ENCODE peak calls at places on chromosomes 1 and 21, in nine cellular contexts. V is GM23338, T is A549, W is HCT116, I is K562, E is Panc1, K is HL-60, F is HepG2, R is SK-N-SH. D is an unnamed sample.

GRCh38 chr1:25502957-25503356 is 40.4 kb upstream of the LDLRAP1 start:
- DNase-seq in V (no peak), T (no peak), R (no peak), F (no peak), K (no peak), W (no peak), E (no peak), I (no peak), D (no peak)

GRCh38 chr1:147771216-147772125 is 11.1 kb upstream of the GJA5 start:
- DNase-seq in K (no peak), F (no peak), E (no peak), V (no peak), R (no peak), W (no peak), T (no peak), I (no peak), D (no peak)

GRCh38 chr1:8699679-8700078 is 117.8 kb downstream of the RERE start:
- DNase-seq in F (no peak), R (no peak), W (no peak), I (no peak), E (no peak), K (no peak), V (no peak), T (no peak), D (no peak)

GRCh38 chr1:100445565-100445964 is 92.4 kb upstream of the GPR88 start:
- DNase-seq in I (no peak), W (no peak), K (no peak), E (no peak), V (no peak), T (no peak), R (no peak), F (no peak), D (no peak)

GRCh38 chr21:38263493-38263892 is 6.7 kb downstream of the KCNJ15 start:
- DNase-seq in W (no peak), E (no peak), V (no peak), K (no peak), R (no peak), F (no peak), T (no peak), I (no peak), D (no peak)

GRCh38 chr1:147892731-147893214 is 9.8 kb upstream of the GJA8 start:
- DNase-seq in R (peak), T (peak), I (peak), E (peak), K (peak), F (peak), V (peak), W (peak), D (no peak)

GRCh38 chr1:100265562-100265930 is 470 bp upstream of the RTCA start:
- DNase-seq in R (no peak), W (peak), F (peak), K (no peak), V (peak), T (no peak), I (peak), E (no peak), D (no peak)

GRCh38 chr1:197173571-197174482 is 27.4 kb upstream of the ASPM start:
- DNase-seq in T (no peak), W (no peak), F (peak), R (no peak), E (no peak), V (no peak), I (no peak), K (peak), D (no peak)

GRCh38 chr1:36520771-36521420 is 38.2 kb upstream of the CSF3R start:
- DNase-seq in V (no peak), R (no peak), T (no peak), W (no peak), F (no peak), K (no peak), I (no peak), E (no peak), D (no peak)

GRCh38 chr1:8866173-8866791 is 12.2 kb downstream of the ENO1 start:
- DNase-seq in F (no peak), E (no peak), W (no peak), V (no peak), I (no peak), T (no peak), R (no peak), K (no peak), D (no peak)

GRCh38 chr1:63575340-63575826 is 17.8 kb upstream of the PGM1 start:
- DNase-seq in F (no peak), W (peak), T (no peak), I (peak), K (no peak), V (peak), R (peak), E (peak), D (no peak)

GRCh38 chr1:19390166-19390850 is 78.2 kb downstream of the SLC66A1 start:
- DNase-seq in I (no peak), W (no peak), T (no peak), K (no peak), E (no peak), R (no peak), V (no peak), F (no peak), D (no peak)

GRCh38 chr1:169271094-169271493 is 96.5 kb downstream of the NME7 start:
- DNase-seq in F (no peak), R (no peak), V (peak), W (no peak), K (no peak), E (no peak), T (no peak), I (peak), D (no peak)

GRCh38 chr1:164961714-164962113 is 394.8 kb downstream of the LMX1A start:
- DNase-seq in V (no peak), I (no peak), T (no peak), F (no peak), W (no peak), R (no peak), E (no peak), K (no peak), D (no peak)

GRCh38 chr1:94926915-94927404 is at the start of gene CNN3:
- DNase-seq in R (peak), W (peak), K (no peak), V (peak), E (no peak), T (peak), I (peak), F (peak), D (peak)

GRCh38 chr1:152013664-152014237 is 20.1 kb upstream of the S100A10 start:
- DNase-seq in I (peak), V (peak), T (no peak), K (peak), E (no peak), F (no peak), W (no peak), R (no peak), D (no peak)

GRCh38 chr1:106526650-106527049 is 529.8 kb upstream of the PRMT6 start:
- DNase-seq in R (no peak), I (no peak), E (no peak), V (no peak), F (no peak), W (no peak), T (no peak), K (no peak), D (no peak)

GRCh38 chr1:221723018-221723917 is 18.6 kb downstream of the DUSP10 start:
- DNase-seq in F (no peak), K (no peak), E (no peak), R (no peak), W (no peak), T (no peak), V (no peak), I (peak), D (no peak)

GRCh38 chr1:244296447-244296846 is 155.3 kb downstream of the ADSS2 start:
- DNase-seq in V (no peak), F (no peak), W (no peak), T (no peak), K (no peak), E (no peak), I (peak), R (no peak), D (no peak)

GRCh38 chr21:44582055-44582454 is 1.7 kb upstream of the KRTAP10-5 start:
- DNase-seq in E (no peak), R (no peak), W (no peak), F (no peak), K (no peak), I (peak), V (no peak), T (no peak), D (no peak)

GRCh38 chr21:27450216-27450615 is 483.3 kb upstream of the ADAMTS5 start:
- DNase-seq in V (no peak), W (no peak), T (no peak), F (no peak), K (no peak), R (no peak), E (no peak), I (no peak), D (no peak)

GRCh38 chr1:153679337-153680119 is 1.0 kb downstream of the NPR1 start:
- DNase-seq in I (no peak), W (no peak), K (no peak), E (no peak), T (no peak), V (peak), R (peak), F (no peak), D (no peak)

GRCh38 chr1:109691762-109692161 is 4.1 kb downstream of the GSTM1 start:
- DNase-seq in W (no peak), T (no peak), I (no peak), K (no peak), E (no peak), V (no peak), R (no peak), F (no peak), D (no peak)

GRCh38 chr21:35990609-35991008 is 69.7 kb downstream of the SETD4 start:
- DNase-seq in V (no peak), K (no peak), I (no peak), T (no peak), W (no peak), F (no peak), E (no peak), R (no peak), D (no peak)

GRCh38 chr1:170670751-170671628 is 7.1 kb downstream of the PRRX1 start:
- DNase-seq in I (peak), R (peak), T (no peak), V (peak), K (no peak), W (no peak), F (no peak), E (no peak), D (no peak)

GRCh38 chr1:70458120-70458519 is 47.1 kb downstream of the CTH start:
- DNase-seq in K (peak), T (no peak), I (peak), V (no peak), R (no peak), F (no peak), E (no peak), W (no peak), D (no peak)

GRCh38 chr1:220828211-220828553 is 41.5 kb downstream of the MTARC1 start:
- DNase-seq in W (no peak), E (no peak), K (no peak), T (no peak), F (peak), V (no peak), R (no peak), I (no peak), D (no peak)

GRCh38 chr1:155392898-155393411 is 72.3 kb downstream of the RUSC1 start:
- DNase-seq in R (no peak), E (no peak), K (no peak), I (no peak), F (no peak), W (no peak), V (no peak), T (no peak), D (no peak)

GRCh38 chr1:246418565-246419312 is 88.3 kb downstream of the SMYD3 start:
- DNase-seq in V (no peak), F (no peak), T (no peak), R (no peak), W (no peak), K (no peak), I (no peak), E (no peak), D (no peak)

GRCh38 chr1:13593511-13594131 is 10.0 kb downstream of the PDPN start:
- DNase-seq in K (no peak), E (no peak), T (no peak), W (no peak), R (no peak), V (peak), F (no peak), I (no peak), D (no peak)

GRCh38 chr1:61426254-61426653 is 298.7 kb downstream of the TM2D1 start:
- DNase-seq in E (no peak), T (no peak), R (no peak), K (no peak), I (no peak), W (no peak), V (no peak), F (no peak), D (no peak)

GRCh38 chr1:24438423-24438901 is 22.9 kb downstream of the NIPAL3 start:
- DNase-seq in F (no peak), T (no peak), E (no peak), I (peak), K (no peak), W (no peak), R (peak), V (peak), D (no peak)

GRCh38 chr1:151540021-151540981 is at the start of gene TUFT1:
- DNase-seq in V (peak), T (peak), W (peak), E (peak), R (peak), K (peak), F (peak), I (peak), D (peak)

GRCh38 chr1:67853704-67854103 is 20.4 kb upstream of the GNG12 start:
- DNase-seq in E (no peak), R (peak), V (peak), K (peak), F (peak), I (peak), T (peak), W (peak), D (no peak)

GRCh38 chr1:225866061-225866844 is 15.9 kb downstream of the TMEM63A start:
- DNase-seq in W (no peak), V (no peak), T (no peak), E (no peak), R (no peak), K (peak), F (no peak), I (no peak), D (no peak)

GRCh38 chr1:115408489-115409002 is 70.5 kb upstream of the NGF start:
- DNase-seq in V (no peak), E (no peak), I (no peak), R (no peak), K (no peak), T (no peak), W (no peak), F (no peak), D (no peak)

GRCh38 chr1:47409311-47410085 is 6.6 kb upstream of the FOXE3 start:
- DNase-seq in T (no peak), V (no peak), E (no peak), K (no peak), F (no peak), W (no peak), I (peak), R (no peak), D (no peak)
- TF ChIP-seq REST in T (no peak), V (no peak), E (no peak), K (no peak), F (no peak), W (no peak), I (no peak), R (no peak), D (no peak)

GRCh38 chr1:93681095-93681548 is 515 bp downstream of the BCAR3 start:
- DNase-seq in R (peak), T (no peak), F (no peak), W (no peak), I (no peak), V (no peak), E (no peak), K (no peak), D (no peak)
- TF ChIP-seq REST in R (no peak), T (no peak), F (no peak), W (no peak), I (no peak), V (no peak), E (no peak), K (no peak), D (no peak)

DNA sequence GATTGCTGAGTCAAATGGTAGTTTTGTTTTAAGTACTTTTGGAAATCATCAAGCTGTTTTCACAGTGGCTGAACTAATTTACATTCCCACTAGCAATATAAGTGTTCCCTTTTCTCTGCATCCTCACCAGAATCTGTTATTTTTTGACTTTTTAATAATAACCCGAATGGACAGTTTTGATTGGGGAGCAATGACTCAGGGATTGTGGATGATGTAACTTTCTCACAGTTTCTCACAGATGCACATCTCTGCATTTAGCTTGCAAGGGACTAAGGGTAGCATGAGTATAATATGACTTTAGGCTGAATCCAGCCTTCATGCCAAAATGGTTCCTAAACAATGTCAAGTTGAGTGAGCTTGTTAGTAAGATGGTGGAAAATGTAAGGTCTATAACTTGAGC is 90.2 kb downstream of the C4BPA start:
- DNase-seq in E (no peak), W (no peak), T (no peak), K (no peak), V (no peak), F (no peak), R (no peak), I (no peak), D (no peak)
- TF ChIP-seq REST in E (no peak), W (no peak), T (no peak), K (no peak), V (no peak), F (no peak), R (no peak), I (no peak), D (no peak)

DNA sequence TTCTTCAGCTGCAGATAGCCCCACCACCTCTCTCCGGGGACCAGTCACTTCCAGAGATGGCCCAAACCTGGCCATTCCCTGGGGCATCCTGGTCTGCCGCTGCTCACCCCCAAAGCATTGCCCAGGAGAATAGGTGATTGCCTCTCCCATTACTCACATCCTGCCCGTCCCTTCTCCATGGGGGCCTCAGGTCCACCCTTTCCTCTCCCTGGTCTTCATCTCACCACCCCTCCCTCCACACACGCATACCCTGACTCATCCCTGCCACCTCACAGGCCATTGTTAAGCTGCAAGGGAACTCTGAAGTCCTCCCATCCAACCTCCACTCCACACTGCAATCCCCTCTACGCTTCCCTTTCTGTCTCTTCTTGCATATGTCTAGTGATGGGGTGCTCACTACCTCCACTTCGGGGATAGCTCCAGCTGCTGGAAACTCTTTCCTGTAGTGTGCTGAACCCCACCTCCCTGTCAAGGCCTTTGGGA is at the start of gene PLEKHG5:
- DNase-seq in R (no peak), E (no peak), F (peak), V (no peak), K (no peak), T (no peak), I (no peak), W (peak), D (no peak)
- TF ChIP-seq REST in R (no peak), E (no peak), F (no peak), V (no peak), K (no peak), T (no peak), I (no peak), W (no peak), D (no peak)

GRCh38 chr1:79797487-79797886 is 791.0 kb upstream of the ADGRL4 start:
- DNase-seq in V (peak), E (no peak), I (no peak), W (no peak), K (no peak), F (no peak), T (no peak), R (no peak), D (no peak)
- TF ChIP-seq REST in V (no peak), E (no peak), I (no peak), W (no peak), K (no peak), F (no peak), T (no peak), R (no peak), D (no peak)

DNA sequence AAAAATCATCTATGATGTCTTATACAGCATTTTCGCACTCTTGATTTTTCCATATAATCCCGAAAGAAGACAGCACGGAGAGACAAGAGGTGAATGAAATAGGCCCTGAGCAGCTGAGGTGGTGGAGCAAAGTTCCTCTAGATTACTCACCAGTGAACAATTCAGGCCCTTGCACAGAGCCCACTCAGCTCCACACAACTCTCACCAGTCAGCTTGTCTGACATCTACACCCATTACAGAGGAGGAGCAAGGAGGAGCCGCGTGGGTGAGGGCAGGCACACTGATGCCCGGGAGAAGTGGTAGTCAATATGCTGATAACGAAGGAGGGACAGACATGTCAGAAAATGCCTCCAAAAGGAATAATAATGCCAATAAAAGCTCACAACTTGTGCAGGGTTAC is 59.9 kb downstream of the DNM3 start:
- DNase-seq in V (no peak), F (no peak), T (no peak), W (no peak), K (no peak), E (no peak), R (no peak), I (no peak), D (no peak)
- TF ChIP-seq REST in V (no peak), F (no peak), T (no peak), W (no peak), K (no peak), E (no peak), R (no peak), I (no peak), D (no peak)